ENCODE peak calls at places on chromosome 22, in ten cellular contexts. One of them, this sample, is unnamed.

GRCh38 chr22:41364955-41365354 is 16.8 kb upstream of the TEF start:
- DNase-seq in foreskin keratinocyte: no peak
- DNase-seq in Peyer's patch: no peak
- DNase-seq in IMR-90: no peak
- DNase-seq in adrenal gland: no peak
- DNase-seq in neuronal stem cell: no peak
- DNase-seq in right lobe of liver: no peak
- DNase-seq in fibroblast of lung: no peak
- DNase-seq in A549: no peak
- DNase-seq in mammary epithelial cell: no peak
- DNase-seq in this sample: no peak

GRCh38 chr22:24284747-24285203 is 14.1 kb downstream of the SPECC1L start:
- DNase-seq in foreskin keratinocyte: peak
- DNase-seq in Peyer's patch: no peak
- DNase-seq in IMR-90: peak
- DNase-seq in adrenal gland: no peak
- DNase-seq in neuronal stem cell: no peak
- DNase-seq in right lobe of liver: no peak
- DNase-seq in fibroblast of lung: peak
- DNase-seq in A549: no peak
- DNase-seq in mammary epithelial cell: no peak
- DNase-seq in this sample: no peak

GRCh38 chr22:44289429-44290171 is 23.2 kb downstream of the SHISAL1 start:
- DNase-seq in foreskin keratinocyte: no peak
- DNase-seq in Peyer's patch: no peak
- DNase-seq in IMR-90: peak
- DNase-seq in adrenal gland: no peak
- DNase-seq in neuronal stem cell: peak
- DNase-seq in right lobe of liver: no peak
- DNase-seq in fibroblast of lung: peak
- DNase-seq in A549: no peak
- DNase-seq in mammary epithelial cell: no peak
- DNase-seq in this sample: no peak

GRCh38 chr22:24894998-24895397 is 51.5 kb downstream of the LHFPL7 start:
- DNase-seq in foreskin keratinocyte: peak
- DNase-seq in Peyer's patch: no peak
- DNase-seq in IMR-90: no peak
- DNase-seq in adrenal gland: peak
- DNase-seq in neuronal stem cell: no peak
- DNase-seq in right lobe of liver: peak
- DNase-seq in fibroblast of lung: peak
- DNase-seq in A549: peak
- DNase-seq in mammary epithelial cell: peak
- DNase-seq in this sample: peak

GRCh38 chr22:19879651-19879995 is 24.9 kb upstream of the GNB1L start:
- DNase-seq in foreskin keratinocyte: no peak
- DNase-seq in Peyer's patch: no peak
- DNase-seq in IMR-90: no peak
- DNase-seq in adrenal gland: no peak
- DNase-seq in neuronal stem cell: no peak
- DNase-seq in right lobe of liver: peak
- DNase-seq in fibroblast of lung: no peak
- DNase-seq in A549: no peak
- DNase-seq in mammary epithelial cell: no peak
- DNase-seq in this sample: no peak

GRCh38 chr22:48356731-48357130 is 1470.9 kb downstream of the BRD1 start:
- DNase-seq in foreskin keratinocyte: no peak
- DNase-seq in Peyer's patch: no peak
- DNase-seq in IMR-90: no peak
- DNase-seq in adrenal gland: no peak
- DNase-seq in neuronal stem cell: no peak
- DNase-seq in right lobe of liver: peak
- DNase-seq in fibroblast of lung: no peak
- DNase-seq in A549: no peak
- DNase-seq in mammary epithelial cell: no peak
- DNase-seq in this sample: no peak

GRCh38 chr22:45742866-45743450 is 71.3 kb downstream of the ATXN10 start:
- DNase-seq in foreskin keratinocyte: no peak
- DNase-seq in Peyer's patch: no peak
- DNase-seq in IMR-90: peak
- DNase-seq in adrenal gland: peak
- DNase-seq in neuronal stem cell: no peak
- DNase-seq in right lobe of liver: peak
- DNase-seq in fibroblast of lung: no peak
- DNase-seq in A549: no peak
- DNase-seq in mammary epithelial cell: peak
- DNase-seq in this sample: peak

GRCh38 chr22:39746600-39747262 is 146.8 kb downstream of the ENTHD1 start:
- DNase-seq in foreskin keratinocyte: no peak
- DNase-seq in Peyer's patch: no peak
- DNase-seq in IMR-90: no peak
- DNase-seq in adrenal gland: no peak
- DNase-seq in neuronal stem cell: no peak
- DNase-seq in right lobe of liver: no peak
- DNase-seq in fibroblast of lung: no peak
- DNase-seq in A549: no peak
- DNase-seq in mammary epithelial cell: no peak
- DNase-seq in this sample: no peak

GRCh38 chr22:34638128-34638527 is 427.8 kb upstream of the ISX start:
- DNase-seq in foreskin keratinocyte: no peak
- DNase-seq in Peyer's patch: no peak
- DNase-seq in IMR-90: no peak
- DNase-seq in adrenal gland: no peak
- DNase-seq in neuronal stem cell: no peak
- DNase-seq in right lobe of liver: no peak
- DNase-seq in fibroblast of lung: no peak
- DNase-seq in A549: no peak
- DNase-seq in mammary epithelial cell: no peak
- DNase-seq in this sample: no peak

GRCh38 chr22:46054091-46054877 is 77.3 kb upstream of the WNT7B start:
- DNase-seq in foreskin keratinocyte: no peak
- DNase-seq in Peyer's patch: peak
- DNase-seq in IMR-90: peak
- DNase-seq in adrenal gland: peak
- DNase-seq in neuronal stem cell: no peak
- DNase-seq in right lobe of liver: peak
- DNase-seq in fibroblast of lung: peak
- DNase-seq in A549: no peak
- DNase-seq in mammary epithelial cell: peak
- DNase-seq in this sample: no peak

GRCh38 chr22:19610518-19611253 is 86.5 kb upstream of the CLDN5 start:
- DNase-seq in foreskin keratinocyte: no peak
- DNase-seq in Peyer's patch: peak
- DNase-seq in IMR-90: no peak
- DNase-seq in adrenal gland: no peak
- DNase-seq in neuronal stem cell: no peak
- DNase-seq in right lobe of liver: no peak
- DNase-seq in fibroblast of lung: no peak
- DNase-seq in A549: no peak
- DNase-seq in mammary epithelial cell: no peak
- DNase-seq in this sample: no peak

GRCh38 chr22:44217346-44217745 is 36.6 kb downstream of the PARVG start:
- DNase-seq in foreskin keratinocyte: no peak
- DNase-seq in Peyer's patch: no peak
- DNase-seq in IMR-90: no peak
- DNase-seq in adrenal gland: no peak
- DNase-seq in neuronal stem cell: no peak
- DNase-seq in right lobe of liver: no peak
- DNase-seq in fibroblast of lung: no peak
- DNase-seq in A549: no peak
- DNase-seq in mammary epithelial cell: no peak
- DNase-seq in this sample: no peak

GRCh38 chr22:36775589-36775965 is 342 bp downstream of the IFT27 start:
- DNase-seq in foreskin keratinocyte: peak
- DNase-seq in Peyer's patch: peak
- DNase-seq in IMR-90: peak
- DNase-seq in adrenal gland: peak
- DNase-seq in neuronal stem cell: peak
- DNase-seq in right lobe of liver: no peak
- DNase-seq in fibroblast of lung: peak
- DNase-seq in A549: no peak
- DNase-seq in mammary epithelial cell: peak
- DNase-seq in this sample: no peak
- H3K27ac ChIP-seq in foreskin keratinocyte: no peak
- H3K27ac ChIP-seq in Peyer's patch: peak
- H3K27ac ChIP-seq in IMR-90: peak
- H3K27ac ChIP-seq in adrenal gland: peak
- H3K27ac ChIP-seq in neuronal stem cell: no peak
- H3K27ac ChIP-seq in right lobe of liver: peak
- H3K27ac ChIP-seq in fibroblast of lung: peak
- H3K27ac ChIP-seq in A549: peak
- H3K27ac ChIP-seq in mammary epithelial cell: peak
- H3K27ac ChIP-seq in this sample: no peak

GRCh38 chr22:21587803-21588611 is 20.5 kb downstream of the UBE2L3 start:
- DNase-seq in foreskin keratinocyte: no peak
- DNase-seq in Peyer's patch: peak
- DNase-seq in IMR-90: peak
- DNase-seq in adrenal gland: no peak
- DNase-seq in neuronal stem cell: no peak
- DNase-seq in right lobe of liver: no peak
- DNase-seq in fibroblast of lung: peak
- DNase-seq in A549: no peak
- DNase-seq in mammary epithelial cell: no peak
- DNase-seq in this sample: no peak
- H3K27ac ChIP-seq in foreskin keratinocyte: no peak
- H3K27ac ChIP-seq in Peyer's patch: no peak
- H3K27ac ChIP-seq in IMR-90: no peak
- H3K27ac ChIP-seq in adrenal gland: no peak
- H3K27ac ChIP-seq in neuronal stem cell: no peak
- H3K27ac ChIP-seq in right lobe of liver: no peak
- H3K27ac ChIP-seq in fibroblast of lung: no peak
- H3K27ac ChIP-seq in A549: no peak
- H3K27ac ChIP-seq in mammary epithelial cell: no peak
- H3K27ac ChIP-seq in this sample: no peak

GRCh38 chr22:29314074-29314473 is 1.4 kb downstream of the RASL10A start:
- DNase-seq in foreskin keratinocyte: no peak
- DNase-seq in Peyer's patch: no peak
- DNase-seq in IMR-90: no peak
- DNase-seq in adrenal gland: no peak
- DNase-seq in neuronal stem cell: no peak
- DNase-seq in right lobe of liver: no peak
- DNase-seq in fibroblast of lung: no peak
- DNase-seq in A549: no peak
- DNase-seq in mammary epithelial cell: no peak
- DNase-seq in this sample: no peak

GRCh38 chr22:29311468-29312217 is 3.9 kb downstream of the RASL10A start:
- DNase-seq in foreskin keratinocyte: no peak
- DNase-seq in Peyer's patch: no peak
- DNase-seq in IMR-90: no peak
- DNase-seq in adrenal gland: no peak
- DNase-seq in neuronal stem cell: no peak
- DNase-seq in right lobe of liver: peak
- DNase-seq in fibroblast of lung: no peak
- DNase-seq in A549: no peak
- DNase-seq in mammary epithelial cell: no peak
- DNase-seq in this sample: no peak

GRCh38 chr22:29310863-29311339 is 4.5 kb downstream of the GAS2L1 start:
- DNase-seq in foreskin keratinocyte: peak
- DNase-seq in Peyer's patch: peak
- DNase-seq in IMR-90: peak
- DNase-seq in adrenal gland: peak
- DNase-seq in neuronal stem cell: peak
- DNase-seq in right lobe of liver: peak
- DNase-seq in fibroblast of lung: peak
- DNase-seq in A549: peak
- DNase-seq in mammary epithelial cell: peak
- DNase-seq in this sample: peak

GRCh38 chr22:29313126-29314071 is 2.1 kb downstream of the RASL10A start:
- DNase-seq in foreskin keratinocyte: peak
- DNase-seq in Peyer's patch: no peak
- DNase-seq in IMR-90: no peak
- DNase-seq in adrenal gland: peak
- DNase-seq in neuronal stem cell: no peak
- DNase-seq in right lobe of liver: peak
- DNase-seq in fibroblast of lung: no peak
- DNase-seq in A549: no peak
- DNase-seq in mammary epithelial cell: no peak
- DNase-seq in this sample: no peak

GRCh38 chr22:29312218-29313125 is 3.0 kb downstream of the RASL10A start:
- DNase-seq in foreskin keratinocyte: no peak
- DNase-seq in Peyer's patch: no peak
- DNase-seq in IMR-90: no peak
- DNase-seq in adrenal gland: no peak
- DNase-seq in neuronal stem cell: no peak
- DNase-seq in right lobe of liver: peak
- DNase-seq in fibroblast of lung: no peak
- DNase-seq in A549: no peak
- DNase-seq in mammary epithelial cell: no peak
- DNase-seq in this sample: no peak
- H3K27ac ChIP-seq in foreskin keratinocyte: no peak
- H3K27ac ChIP-seq in Peyer's patch: no peak
- H3K27ac ChIP-seq in IMR-90: no peak
- H3K27ac ChIP-seq in adrenal gland: no peak
- H3K27ac ChIP-seq in neuronal stem cell: no peak
- H3K27ac ChIP-seq in right lobe of liver: no peak
- H3K27ac ChIP-seq in fibroblast of lung: no peak
- H3K27ac ChIP-seq in A549: no peak
- H3K27ac ChIP-seq in mammary epithelial cell: no peak
- H3K27ac ChIP-seq in this sample: no peak

GRCh38 chr22:31056986-31057599 is 24.0 kb upstream of the SMTN start:
- DNase-seq in foreskin keratinocyte: no peak
- DNase-seq in Peyer's patch: no peak
- DNase-seq in IMR-90: no peak
- DNase-seq in adrenal gland: no peak
- DNase-seq in neuronal stem cell: no peak
- DNase-seq in right lobe of liver: no peak
- DNase-seq in fibroblast of lung: no peak
- DNase-seq in A549: no peak
- DNase-seq in mammary epithelial cell: no peak
- DNase-seq in this sample: no peak

GRCh38 chr22:31049815-31050420 is 31.2 kb upstream of the SMTN start:
- DNase-seq in foreskin keratinocyte: no peak
- DNase-seq in Peyer's patch: no peak
- DNase-seq in IMR-90: no peak
- DNase-seq in adrenal gland: no peak
- DNase-seq in neuronal stem cell: no peak
- DNase-seq in right lobe of liver: no peak
- DNase-seq in fibroblast of lung: no peak
- DNase-seq in A549: no peak
- DNase-seq in mammary epithelial cell: no peak
- DNase-seq in this sample: no peak

DNA sequence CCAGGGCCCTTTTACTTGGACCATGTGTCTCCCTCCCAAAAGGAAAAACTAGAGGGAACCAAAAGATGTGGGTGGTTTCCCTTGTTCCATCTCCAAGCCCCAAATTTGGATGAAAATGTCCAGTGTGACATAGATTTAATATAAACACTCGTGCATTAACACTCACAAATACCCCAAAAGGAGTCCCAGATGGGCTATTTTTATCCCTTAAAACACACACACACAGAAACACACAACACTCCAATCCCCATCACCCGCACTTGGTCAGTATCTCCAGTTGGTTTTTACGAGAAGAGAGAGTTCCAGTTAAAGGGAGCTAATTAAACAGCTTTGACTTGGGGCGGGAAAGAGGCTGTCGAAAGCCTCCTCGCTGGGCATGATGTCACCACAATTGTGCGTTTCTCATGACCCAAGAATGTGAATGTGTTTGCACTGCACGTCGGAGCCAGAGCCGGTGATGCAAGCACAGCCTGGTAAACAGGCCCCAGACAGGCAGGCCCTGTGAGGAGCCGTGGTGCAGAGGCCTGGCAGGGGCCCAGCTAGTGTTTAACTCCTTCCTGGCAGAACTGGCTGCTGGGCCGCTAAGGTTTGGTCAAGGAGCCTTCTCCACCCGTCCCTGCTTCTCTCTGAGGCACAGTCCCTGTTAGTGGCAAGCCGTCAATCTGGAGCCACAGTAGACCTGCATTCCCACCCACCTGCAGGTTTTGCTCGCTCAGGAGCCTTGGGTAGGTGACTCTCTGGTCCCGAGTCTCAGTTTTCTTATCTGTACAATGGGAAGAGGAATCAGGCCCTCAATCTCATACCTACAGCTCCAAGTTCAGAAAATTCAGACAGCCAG is 25.6 kb upstream of the SMTN start:
- DNase-seq in foreskin keratinocyte: peak
- DNase-seq in Peyer's patch: peak
- DNase-seq in IMR-90: peak
- DNase-seq in adrenal gland: peak
- DNase-seq in neuronal stem cell: peak
- DNase-seq in right lobe of liver: peak
- DNase-seq in fibroblast of lung: peak
- DNase-seq in A549: peak
- DNase-seq in mammary epithelial cell: peak
- DNase-seq in this sample: peak
- H3K27ac ChIP-seq in foreskin keratinocyte: peak
- H3K27ac ChIP-seq in Peyer's patch: peak
- H3K27ac ChIP-seq in IMR-90: peak
- H3K27ac ChIP-seq in adrenal gland: no peak
- H3K27ac ChIP-seq in neuronal stem cell: peak
- H3K27ac ChIP-seq in right lobe of liver: peak
- H3K27ac ChIP-seq in fibroblast of lung: peak
- H3K27ac ChIP-seq in A549: peak
- H3K27ac ChIP-seq in mammary epithelial cell: peak
- H3K27ac ChIP-seq in this sample: peak